ENCODE peak calls at places on chromosomes 6 and 20, in five cellular contexts. C, M, Y, Q and J are unnamed samples.

GRCh38 chr20:57755609-57756008 is 45.8 kb upstream of the PMEPA1 start:
- DNase-seq in C (no peak), Q (no peak), M (no peak), Y (no peak), J (no peak)

GRCh38 chr6:138383776-138384175 is 6.1 kb downstream of the SMIM28 start:
- DNase-seq in Y (no peak), Q (no peak), C (no peak), M (no peak), J (no peak)

GRCh38 chr6:16704706-16705402 is 56.4 kb downstream of the ATXN1 start:
- DNase-seq in Y (no peak), Q (peak; percentile 36), C (peak; percentile 33), M (no peak), J (no peak)

GRCh38 chr6:108689279-108690161 is 128.8 kb downstream of the FOXO3 start:
- DNase-seq in Y (peak; percentile 68), M (peak; percentile 71), C (no peak), Q (peak; percentile 91), J (peak; percentile 89)

GRCh38 chr20:31861346-31862156 is 8.8 kb downstream of the DUSP15 start:
- DNase-seq in M (no peak), Y (no peak), Q (no peak), C (peak; percentile 61), J (no peak)

GRCh38 chr20:13771853-13772453 is 12.8 kb downstream of the ESF1 start:
- DNase-seq in M (no peak), Y (no peak), C (no peak), Q (peak; percentile 17), J (no peak)

GRCh38 chr6:22251331-22251730 is 45.5 kb downstream of the PRL start:
- DNase-seq in Q (peak; percentile 69), C (no peak), Y (no peak), M (peak; percentile 24), J (no peak)

GRCh38 chr20:16061394-16061793 is 511.9 kb downstream of the KIF16B start:
- DNase-seq in Q (no peak), M (no peak), C (no peak), Y (no peak), J (no peak)

GRCh38 chr6:159701413-159701999 is 8.5 kb upstream of the SOD2 start:
- DNase-seq in Q (peak; percentile 85), M (peak; percentile 84), Y (no peak), C (no peak), J (peak; percentile 67)

GRCh38 chr6:156564128-156564806 is 212.9 kb upstream of the ARID1B start:
- DNase-seq in C (peak; percentile 66), M (peak; percentile 14), Y (peak; percentile 63), Q (peak; percentile 13), J (peak; percentile 30)

GRCh38 chr6:166307082-166307980 is 861 bp downstream of the PRR18 start:
- DNase-seq in M (no peak), Y (no peak), Q (no peak), C (peak; percentile 11), J (no peak)

GRCh38 chr6:105819774-105820173 is 266.4 kb upstream of the PRDM1 start:
- DNase-seq in Q (no peak), Y (no peak), C (no peak), M (no peak), J (no peak)

GRCh38 chr6:148513145-148514071 is 170.8 kb downstream of the SASH1 start:
- DNase-seq in C (no peak), Q (no peak), Y (no peak), M (no peak), J (no peak)